ENCODE peak calls at places on chromosomes 13 and 19, in seven cellular contexts. M is endodermal cell, U is right lobe of liver, D is nephron progenitor cell, F is retinal pigment epithelial cell, A is progenitor cell of endocrine pancreas, V is right atrium auricular region. I is an unnamed sample.

GRCh38 chr19:40756502-40757110 is 5.6 kb downstream of the SNRPA start:
- DNase-seq in M (no peak), U (no peak), D (no peak), F (no peak), A (no peak), V (no peak), I (peak; percentile 67)

GRCh38 chr19:13117772-13118423 is at the start of gene NACC1:
- DNase-seq in M (peak; percentile 95), U (peak; percentile 91), D (peak; percentile 91), F (peak; percentile 42), A (peak; percentile 87), V (peak; percentile 84), I (peak; percentile 92)

GRCh38 chr19:16274466-16274865 is 50.2 kb upstream of the KLF2 start:
- DNase-seq in M (no peak), U (no peak), D (no peak), F (no peak), A (no peak), V (no peak), I (no peak)

GRCh38 chr13:91126806-91127205 is 220.7 kb upstream of the MIR17HG start:
- DNase-seq in M (no peak), U (no peak), D (no peak), F (no peak), A (no peak), V (no peak), I (peak; percentile 6)

GRCh38 chr19:13839938-13840750 is 36.8 kb upstream of the NANOS3 start:
- DNase-seq in M (peak; percentile 51), U (peak; percentile 63), D (no peak), F (no peak), A (no peak), V (no peak), I (peak; percentile 62)

GRCh38 chr19:55113570-55114039 is 3.8 kb downstream of the PPP1R12C start:
- DNase-seq in M (peak; percentile 89), U (no peak), D (peak; percentile 82), F (peak; percentile 75), A (no peak), V (peak; percentile 97), I (no peak)

GRCh38 chr13:51945149-51945548 is 66.1 kb downstream of the ATP7B start:
- DNase-seq in M (no peak), U (no peak), D (no peak), F (no peak), A (no peak), V (no peak), I (no peak)

GRCh38 chr13:48273346-48273745 is 30.2 kb upstream of the RB1 start:
- DNase-seq in M (no peak), U (no peak), D (no peak), F (no peak), A (no peak), V (no peak), I (no peak)

GRCh38 chr13:39415003-39415402 is 188.0 kb downstream of the LHFPL6 start:
- DNase-seq in M (no peak), U (no peak), D (no peak), F (peak; percentile 10), A (no peak), V (peak; percentile 63), I (no peak)

GRCh38 chr19:17159466-17160393 is 55.4 kb upstream of the USE1 start:
- DNase-seq in M (peak; percentile 90), U (no peak), D (no peak), F (no peak), A (no peak), V (no peak), I (no peak)

GRCh38 chr13:110546389-110546788 is 15.1 kb downstream of the RAB20 start:
- DNase-seq in M (no peak), U (peak; percentile 4), D (no peak), F (no peak), A (no peak), V (no peak), I (no peak)

DNA sequence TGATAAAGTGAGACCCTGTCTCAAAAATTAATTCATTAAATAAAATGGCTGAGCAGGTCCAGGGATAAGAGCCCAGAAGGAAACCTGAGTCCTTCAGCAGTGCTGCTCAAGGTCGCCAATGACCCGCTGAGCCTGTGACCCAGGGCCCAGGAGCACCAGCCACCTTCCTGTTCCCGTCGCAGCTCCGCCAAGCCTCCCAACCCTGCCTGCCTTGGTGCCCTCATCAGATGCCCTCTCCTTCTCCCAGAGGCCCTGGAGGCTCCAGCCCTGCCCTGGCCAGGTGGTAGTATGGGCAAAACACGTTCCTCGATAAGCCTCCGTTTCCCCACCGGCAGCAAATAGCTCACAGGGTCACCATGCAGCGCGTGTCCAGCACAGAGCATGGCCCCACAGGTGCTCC is 2.6 kb downstream of the REXO1 start:
- DNase-seq in M (no peak), U (no peak), D (no peak), F (no peak), A (no peak), V (no peak), I (no peak)
- TF ChIP-seq CTCF in M (no peak), U (no peak), D (no peak), F (no peak), A (no peak), V (no peak), I (no peak)

GRCh38 chr13:23205807-23206206 is 25.0 kb downstream of the SGCG start:
- DNase-seq in M (no peak), U (no peak), D (no peak), F (no peak), A (no peak), V (no peak), I (no peak)
- TF ChIP-seq CTCF in M (no peak), U (no peak), D (no peak), F (no peak), A (no peak), V (no peak), I (no peak)

GRCh38 chr13:67736646-67737420 is 506.7 kb upstream of the PCDH9 start:
- DNase-seq in M (peak; percentile 82), U (no peak), D (peak; percentile 15), F (peak; percentile 33), A (peak; percentile 12), V (no peak), I (no peak)
- TF ChIP-seq CTCF in M (peak; percentile 83), U (peak; percentile 21), D (peak; percentile 43), F (peak; percentile 62), A (peak; percentile 60), V (no peak), I (no peak)

GRCh38 chr13:98557934-98558630 is 18.8 kb downstream of the STK24 start:
- DNase-seq in M (no peak), U (no peak), D (no peak), F (peak; percentile 94), A (no peak), V (no peak), I (no peak)

GRCh38 chr13:98563071-98563470 is 13.8 kb downstream of the STK24 start:
- DNase-seq in M (no peak), U (no peak), D (no peak), F (no peak), A (no peak), V (no peak), I (peak; percentile 54)

GRCh38 chr13:98556417-98556816 is 20.5 kb downstream of the STK24 start:
- DNase-seq in M (no peak), U (no peak), D (no peak), F (no peak), A (no peak), V (no peak), I (no peak)

GRCh38 chr13:98556968-98557591 is 19.8 kb downstream of the STK24 start:
- DNase-seq in M (peak; percentile 56), U (no peak), D (no peak), F (no peak), A (no peak), V (no peak), I (peak; percentile 22)
- TF ChIP-seq CTCF in M (peak; percentile 52), U (no peak), D (no peak), F (peak; percentile 38), A (peak; percentile 41), V (no peak), I (no peak)

DNA sequence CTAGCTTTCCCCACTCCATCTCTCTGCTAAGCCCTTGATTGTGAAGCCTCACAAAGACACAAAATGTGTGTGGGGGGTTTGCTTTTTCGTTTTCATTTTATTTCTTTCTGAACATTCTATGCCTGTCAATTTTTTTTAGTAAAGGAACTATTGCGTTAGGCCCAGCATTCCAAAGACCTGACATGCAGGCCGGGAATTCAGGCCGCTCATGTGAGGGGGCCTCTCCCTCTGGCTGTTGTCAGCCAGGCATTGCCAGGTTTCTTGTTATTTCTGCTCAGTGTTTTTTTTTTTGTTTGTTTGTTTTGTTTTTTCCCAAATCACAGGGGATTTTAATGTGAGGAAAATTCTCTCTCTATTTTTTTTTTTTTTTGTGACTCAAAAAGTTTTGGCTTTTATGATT is 10.3 kb upstream of the MEDAG start:
- DNase-seq in M (no peak), U (no peak), D (no peak), F (peak; percentile 77), A (no peak), V (peak; percentile 87), I (no peak)
- TF ChIP-seq CTCF in M (no peak), U (no peak), D (no peak), F (no peak), A (no peak), V (no peak), I (no peak)

DNA sequence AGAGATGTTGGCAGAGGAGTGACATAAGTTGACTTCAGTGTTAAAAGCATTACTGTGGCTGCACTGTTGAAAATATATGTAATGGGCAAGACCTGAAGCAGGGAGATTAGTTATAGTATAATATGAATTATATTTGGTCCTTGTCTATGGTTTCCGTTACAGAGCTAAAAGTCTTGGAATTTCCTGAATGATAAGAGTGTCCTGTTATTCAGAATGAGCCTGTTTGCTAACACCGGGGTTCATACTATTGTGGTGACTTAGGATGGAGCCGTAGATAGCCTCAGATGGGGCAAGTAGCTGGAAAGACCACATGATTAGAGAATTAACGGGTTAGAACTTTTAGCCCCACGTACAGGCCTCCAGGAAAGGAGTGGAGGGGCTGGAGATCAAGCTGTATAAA is 5.7 kb downstream of the USPL1 start:
- DNase-seq in M (no peak), U (no peak), D (no peak), F (no peak), A (no peak), V (no peak), I (no peak)
- TF ChIP-seq CTCF in M (no peak), U (no peak), D (no peak), F (no peak), A (no peak), V (no peak), I (no peak)

DNA sequence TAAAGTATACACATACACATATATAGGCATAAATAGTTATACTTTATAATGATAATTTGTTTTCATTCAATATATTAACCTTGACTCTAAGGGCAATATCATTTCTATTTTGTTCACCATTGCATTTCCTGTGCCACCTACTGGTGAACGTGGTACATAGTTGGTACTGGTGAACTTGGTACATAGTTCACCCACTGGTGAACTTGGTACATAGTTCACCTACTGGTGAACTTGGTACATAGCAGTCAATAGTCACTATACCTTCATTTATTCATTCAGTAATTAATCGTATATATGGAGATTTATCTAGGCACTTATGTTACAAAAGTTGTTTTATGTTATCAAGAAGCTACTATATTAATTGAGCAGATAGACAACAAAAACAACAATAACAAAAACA is 172.6 kb upstream of the ATXN8OS start:
- DNase-seq in M (no peak), U (no peak), D (no peak), F (no peak), A (no peak), V (no peak), I (peak; percentile 1)
- TF ChIP-seq CTCF in M (peak; percentile 76), U (peak; percentile 16), D (peak; percentile 43), F (peak; percentile 59), A (peak; percentile 43), V (no peak), I (no peak)